ENCODE peak calls at places on chromosomes 7 and 10, in seven cellular contexts. U is activated naive CD4-positive, alpha-beta T cell treated with anti-CD3 and anti-CD28 coated beads, Interleukin-2, amount 50 U/mL, for 16 hours; X is fibroblast of mammary gland; K is SK-N-SH; Q is activated CD4-positive, alpha-beta T cell treated with anti-CD3 and anti-CD28 coated beads, Interleukin-2, amount 50 U/mL, for 1 hour; R is stimulated activated CD8-positive, alpha-beta memory T cell treated with anti-CD3 and anti-CD28 coated beads, Interleukin-2, amount 100 ng/mL, for 48 hours; L is endothelial cell. D is an unnamed sample.

GRCh38 chr10:102522874-102523249 is 19.1 kb downstream of the SUFU start:
- DNase-seq in U (no peak), X (no peak), K (no peak), Q (no peak), R (no peak), L (no peak), D (no peak)

GRCh38 chr7:143375298-143376034 is 5.7 kb upstream of the ZYX start:
- DNase-seq in U (no peak), X (no peak), K (no peak), Q (no peak), R (no peak), L (no peak), D (peak)

GRCh38 chr10:97277551-97277950 is 14.9 kb downstream of the ARHGAP19 start:
- DNase-seq in U (no peak), X (no peak), K (no peak), Q (no peak), R (no peak), L (no peak), D (no peak)

GRCh38 chr10:95697429-95697828 is 3.7 kb upstream of the TCTN3 start:
- DNase-seq in U (no peak), X (no peak), K (no peak), Q (no peak), R (no peak), L (no peak), D (no peak)

GRCh38 chr10:74056081-74056818 is 58.3 kb downstream of the VCL start:
- DNase-seq in U (no peak), X (peak), K (no peak), Q (no peak), R (no peak), L (no peak), D (no peak)

GRCh38 chr7:98097042-98097645 is 9.5 kb upstream of the LMTK2 start:
- DNase-seq in U (no peak), X (no peak), K (no peak), Q (no peak), R (no peak), L (no peak), D (no peak)

GRCh38 chr7:542131-542934 is 22.7 kb upstream of the PDGFA start:
- DNase-seq in U (no peak), X (no peak), K (no peak), Q (no peak), R (no peak), L (no peak), D (no peak)

GRCh38 chr10:54880943-54881342 is 79.9 kb upstream of the PCDH15 start:
- DNase-seq in U (no peak), X (no peak), K (no peak), Q (no peak), R (no peak), L (no peak), D (no peak)

GRCh38 chr10:72283131-72283530 is 9.4 kb downstream of the DDIT4 start:
- DNase-seq in U (no peak), X (no peak), K (no peak), Q (no peak), R (no peak), L (no peak), D (no peak)

GRCh38 chr7:40542982-40543741 is 408.4 kb downstream of the SUGCT start:
- DNase-seq in U (no peak), X (peak), K (peak), Q (no peak), R (no peak), L (no peak), D (no peak)

GRCh38 chr10:91798736-91799579 is 732 bp downstream of the TNKS2 start:
- DNase-seq in U (no peak), X (peak), K (no peak), Q (peak), R (peak), L (no peak), D (no peak)

GRCh38 chr7:122790132-122790531 is 87.4 kb upstream of the RNF148 start:
- DNase-seq in U (no peak), X (no peak), K (no peak), Q (no peak), R (no peak), L (no peak), D (no peak)

GRCh38 chr7:128304212-128304611 is 39.5 kb downstream of the RBM28 start:
- DNase-seq in U (no peak), X (no peak), K (no peak), Q (no peak), R (no peak), L (no peak), D (no peak)

GRCh38 chr7:83947260-83947659 is 247.3 kb downstream of the SEMA3A start:
- DNase-seq in U (no peak), X (peak), K (peak), Q (no peak), R (no peak), L (peak), D (no peak)

GRCh38 chr10:104304346-104304745 is 33.9 kb downstream of the ITPRIP start:
- DNase-seq in U (no peak), X (no peak), K (no peak), Q (no peak), R (no peak), L (no peak), D (no peak)

GRCh38 chr10:73991846-73992245 is 6.1 kb upstream of the VCL start:
- DNase-seq in U (peak), X (no peak), K (no peak), Q (peak), R (peak), L (no peak), D (peak)

GRCh38 chr7:23072043-23072442 is 33.5 kb upstream of the KLHL7 start:
- DNase-seq in U (no peak), X (peak), K (no peak), Q (no peak), R (no peak), L (no peak), D (no peak)

GRCh38 chr10:33331020-33331557 is 3.4 kb downstream of the NRP1 start:
- DNase-seq in U (no peak), X (peak), K (no peak), Q (no peak), R (no peak), L (no peak), D (no peak)

GRCh38 chr10:133235891-133236321 is 1.7 kb upstream of the VENTX start:
- DNase-seq in U (no peak), X (no peak), K (no peak), Q (no peak), R (no peak), L (no peak), D (no peak)

GRCh38 chr10:57142925-57143576 is 782.0 kb upstream of the ZWINT start:
- DNase-seq in U (no peak), X (no peak), K (no peak), Q (no peak), R (no peak), L (no peak), D (no peak)

GRCh38 chr10:81838950-81839349 is 36.0 kb upstream of the NRG3 start:
- DNase-seq in U (no peak), X (no peak), K (peak), Q (no peak), R (no peak), L (peak), D (no peak)

GRCh38 chr7:129298268-129298893 is 73.6 kb downstream of the AHCYL2 start:
- DNase-seq in U (peak), X (peak), K (peak), Q (peak), R (peak), L (peak), D (no peak)

GRCh38 chr7:130505753-130506152 is 13.9 kb downstream of the MEST start:
- DNase-seq in U (no peak), X (peak), K (no peak), Q (no peak), R (no peak), L (no peak), D (no peak)

GRCh38 chr10:22437620-22438588 is 92.6 kb downstream of the SPAG6 start:
- DNase-seq in U (no peak), X (no peak), K (peak), Q (no peak), R (no peak), L (no peak), D (no peak)

GRCh38 chr10:132037676-132037975 is 28.1 kb upstream of the JAKMIP3 start:
- DNase-seq in U (no peak), X (no peak), K (no peak), Q (no peak), R (no peak), L (no peak), D (no peak)

GRCh38 chr7:40700653-40701475 is 566.1 kb downstream of the SUGCT start:
- DNase-seq in U (no peak), X (peak), K (no peak), Q (peak), R (no peak), L (no peak), D (no peak)

GRCh38 chr7:134357486-134357885 is 40.8 kb upstream of the SLC35B4 start:
- DNase-seq in U (no peak), X (no peak), K (no peak), Q (no peak), R (no peak), L (no peak), D (no peak)

GRCh38 chr10:21363753-21364104 is 161.8 kb downstream of the SKIDA1 start:
- DNase-seq in U (no peak), X (no peak), K (no peak), Q (no peak), R (no peak), L (no peak), D (no peak)

GRCh38 chr10:131453772-131454634 is 142.5 kb upstream of the TCERG1L start:
- DNase-seq in U (peak), X (peak), K (peak), Q (peak), R (peak), L (peak), D (peak)

GRCh38 chr10:69655124-69655867 is 25.2 kb downstream of the FAM241B start:
- DNase-seq in U (no peak), X (no peak), K (peak), Q (no peak), R (no peak), L (no peak), D (no peak)

GRCh38 chr10:110758898-110759297 is 112.8 kb upstream of the PDCD4 start:
- DNase-seq in U (no peak), X (peak), K (no peak), Q (no peak), R (no peak), L (peak), D (no peak)

GRCh38 chr10:24344279-24344678 is 135.3 kb downstream of the KIAA1217 start:
- DNase-seq in U (no peak), X (peak), K (peak), Q (no peak), R (no peak), L (no peak), D (no peak)

GRCh38 chr7:74051193-74051592 is 23.2 kb downstream of the ELN start:
- DNase-seq in U (no peak), X (no peak), K (no peak), Q (no peak), R (no peak), L (no peak), D (no peak)

GRCh38 chr7:55043691-55044090 is 24.9 kb downstream of the EGFR start:
- DNase-seq in U (no peak), X (no peak), K (no peak), Q (no peak), R (no peak), L (no peak), D (no peak)

GRCh38 chr7:33720870-33721269 is 184.5 kb upstream of the BMPER start:
- DNase-seq in U (no peak), X (no peak), K (no peak), Q (no peak), R (no peak), L (no peak), D (no peak)

GRCh38 chr10:75038335-75038734 is 73.1 kb upstream of the SAMD8 start:
- DNase-seq in U (no peak), X (peak), K (peak), Q (no peak), R (no peak), L (no peak), D (no peak)

GRCh38 chr10:132322621-132323048 is 9.4 kb upstream of the LRRC27 start:
- DNase-seq in U (no peak), X (peak), K (no peak), Q (no peak), R (no peak), L (no peak), D (no peak)

GRCh38 chr7:78130443-78131200 is 332.0 kb downstream of the PHTF2 start:
- DNase-seq in U (no peak), X (no peak), K (no peak), Q (no peak), R (no peak), L (no peak), D (no peak)